ENCODE peak calls at places on chromosome 5, in six cellular contexts. One of them, this sample, is unnamed.

GRCh38 chr5:151737421-151737820 is 21.0 kb downstream of the ATOX1 start:
- DNase-seq in A549: no peak
- DNase-seq in GM12878: no peak
- DNase-seq in spleen: no peak
- DNase-seq in AG10803: peak
- DNase-seq in neural crest cell: no peak
- DNase-seq in this sample: no peak

GRCh38 chr5:80623911-80624457 is 30.5 kb upstream of the MSH3 start:
- DNase-seq in A549: no peak
- DNase-seq in GM12878: no peak
- DNase-seq in spleen: no peak
- DNase-seq in AG10803: no peak
- DNase-seq in neural crest cell: no peak
- DNase-seq in this sample: no peak

GRCh38 chr5:113330533-113331200 is 104.1 kb downstream of the TSSK1B start:
- DNase-seq in A549: peak
- DNase-seq in GM12878: no peak
- DNase-seq in spleen: no peak
- DNase-seq in AG10803: peak
- DNase-seq in neural crest cell: no peak
- DNase-seq in this sample: no peak

GRCh38 chr5:23419115-23419514 is 88.3 kb upstream of the PRDM9 start:
- DNase-seq in A549: peak
- DNase-seq in GM12878: no peak
- DNase-seq in spleen: no peak
- DNase-seq in AG10803: no peak
- DNase-seq in neural crest cell: no peak
- DNase-seq in this sample: no peak

GRCh38 chr5:57598097-57598496 is 115.5 kb upstream of the ACTBL2 start:
- DNase-seq in A549: no peak
- DNase-seq in GM12878: no peak
- DNase-seq in spleen: no peak
- DNase-seq in AG10803: no peak
- DNase-seq in neural crest cell: no peak
- DNase-seq in this sample: no peak

GRCh38 chr5:392431-392988 is 50.5 kb upstream of the EXOC3 start:
- DNase-seq in A549: peak
- DNase-seq in GM12878: peak
- DNase-seq in spleen: peak
- DNase-seq in AG10803: peak
- DNase-seq in neural crest cell: no peak
- DNase-seq in this sample: no peak

GRCh38 chr5:56155085-56155484 is 78.0 kb downstream of the ANKRD55 start:
- DNase-seq in A549: no peak
- DNase-seq in GM12878: no peak
- DNase-seq in spleen: no peak
- DNase-seq in AG10803: no peak
- DNase-seq in neural crest cell: no peak
- DNase-seq in this sample: no peak

GRCh38 chr5:116652903-116653302 is 78.3 kb upstream of the SEMA6A start:
- DNase-seq in A549: no peak
- DNase-seq in GM12878: no peak
- DNase-seq in spleen: no peak
- DNase-seq in AG10803: no peak
- DNase-seq in neural crest cell: no peak
- DNase-seq in this sample: no peak

GRCh38 chr5:177470759-177471536 is 2.5 kb downstream of the DBN1 start:
- DNase-seq in A549: peak
- DNase-seq in GM12878: no peak
- DNase-seq in spleen: no peak
- DNase-seq in AG10803: no peak
- DNase-seq in neural crest cell: no peak
- DNase-seq in this sample: no peak

GRCh38 chr5:110807174-110807573 is 68.4 kb downstream of the SLC25A46 start:
- DNase-seq in A549: no peak
- DNase-seq in GM12878: no peak
- DNase-seq in spleen: no peak
- DNase-seq in AG10803: no peak
- DNase-seq in neural crest cell: no peak
- DNase-seq in this sample: no peak

GRCh38 chr5:130400091-130400490 is 495.8 kb downstream of the CHSY3 start:
- DNase-seq in A549: peak
- DNase-seq in GM12878: no peak
- DNase-seq in spleen: no peak
- DNase-seq in AG10803: no peak
- DNase-seq in neural crest cell: no peak
- DNase-seq in this sample: no peak

GRCh38 chr5:24644757-24645156 is at the start of gene CDH10:
- DNase-seq in A549: peak
- DNase-seq in GM12878: no peak
- DNase-seq in spleen: no peak
- DNase-seq in AG10803: peak
- DNase-seq in neural crest cell: peak
- DNase-seq in this sample: no peak

GRCh38 chr5:121516997-121517396 is 334.7 kb upstream of the FTMT start:
- DNase-seq in A549: no peak
- DNase-seq in GM12878: no peak
- DNase-seq in spleen: no peak
- DNase-seq in AG10803: no peak
- DNase-seq in neural crest cell: no peak
- DNase-seq in this sample: no peak

GRCh38 chr5:165184183-165184582 is 1678.8 kb downstream of the MAT2B start:
- DNase-seq in A549: no peak
- DNase-seq in GM12878: no peak
- DNase-seq in spleen: no peak
- DNase-seq in AG10803: no peak
- DNase-seq in neural crest cell: no peak
- DNase-seq in this sample: no peak

GRCh38 chr5:38796000-38796738 is 49.6 kb upstream of the OSMR start:
- DNase-seq in A549: no peak
- DNase-seq in GM12878: no peak
- DNase-seq in spleen: no peak
- DNase-seq in AG10803: no peak
- DNase-seq in neural crest cell: no peak
- DNase-seq in this sample: no peak

GRCh38 chr5:177546262-177546741 is 8.1 kb downstream of the FAM193B start:
- DNase-seq in A549: peak
- DNase-seq in GM12878: no peak
- DNase-seq in spleen: no peak
- DNase-seq in AG10803: peak
- DNase-seq in neural crest cell: no peak
- DNase-seq in this sample: no peak

GRCh38 chr5:134581241-134581981 is 51.2 kb downstream of the SAR1B start:
- DNase-seq in A549: no peak
- DNase-seq in GM12878: no peak
- DNase-seq in spleen: no peak
- DNase-seq in AG10803: no peak
- DNase-seq in neural crest cell: no peak
- DNase-seq in this sample: no peak

GRCh38 chr5:164097747-164098146 is 592.3 kb downstream of the MAT2B start:
- DNase-seq in A549: no peak
- DNase-seq in GM12878: no peak
- DNase-seq in spleen: no peak
- DNase-seq in AG10803: no peak
- DNase-seq in neural crest cell: no peak
- DNase-seq in this sample: no peak
- TF ChIP-seq CTCF in A549: no peak
- TF ChIP-seq CTCF in GM12878: no peak
- TF ChIP-seq CTCF in spleen: no peak
- TF ChIP-seq CTCF in AG10803: no peak
- TF ChIP-seq CTCF in neural crest cell: no peak
- TF ChIP-seq CTCF in this sample: no peak

DNA sequence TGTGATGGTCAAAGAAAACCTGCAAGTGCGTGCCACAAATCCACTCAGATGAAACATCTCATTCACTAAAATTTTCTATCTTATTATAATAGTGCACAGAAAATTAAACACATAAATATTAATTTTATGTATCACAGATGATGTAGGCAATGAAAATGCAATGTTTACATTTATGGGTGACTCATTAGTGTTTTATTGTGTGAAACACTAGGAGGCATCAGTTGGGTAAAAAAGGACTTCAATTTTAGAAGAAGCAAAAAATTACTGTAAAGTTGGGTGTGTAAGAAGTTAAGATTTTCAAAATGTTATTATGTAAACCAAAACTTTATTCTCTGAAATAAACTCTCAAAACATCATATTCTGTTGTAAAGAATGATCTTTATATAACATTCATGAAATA is 4.0 kb downstream of the MEF2C start:
- DNase-seq in A549: no peak
- DNase-seq in GM12878: no peak
- DNase-seq in spleen: no peak
- DNase-seq in AG10803: peak
- DNase-seq in neural crest cell: no peak
- DNase-seq in this sample: no peak
- TF ChIP-seq CTCF in A549: no peak
- TF ChIP-seq CTCF in GM12878: no peak
- TF ChIP-seq CTCF in spleen: no peak
- TF ChIP-seq CTCF in AG10803: peak
- TF ChIP-seq CTCF in neural crest cell: no peak
- TF ChIP-seq CTCF in this sample: no peak

GRCh38 chr5:167767775-167768174 is 523.7 kb upstream of the WWC1 start:
- DNase-seq in A549: no peak
- DNase-seq in GM12878: no peak
- DNase-seq in spleen: no peak
- DNase-seq in AG10803: peak
- DNase-seq in neural crest cell: no peak
- DNase-seq in this sample: no peak
- TF ChIP-seq CTCF in A549: no peak
- TF ChIP-seq CTCF in GM12878: no peak
- TF ChIP-seq CTCF in spleen: no peak
- TF ChIP-seq CTCF in AG10803: no peak
- TF ChIP-seq CTCF in neural crest cell: no peak
- TF ChIP-seq CTCF in this sample: no peak

GRCh38 chr5:154038241-154038603 is 488 bp downstream of the FAM114A2 start:
- DNase-seq in A549: no peak
- DNase-seq in GM12878: no peak
- DNase-seq in spleen: peak
- DNase-seq in AG10803: no peak
- DNase-seq in neural crest cell: no peak
- DNase-seq in this sample: no peak
- TF ChIP-seq CTCF in A549: no peak
- TF ChIP-seq CTCF in GM12878: no peak
- TF ChIP-seq CTCF in spleen: no peak
- TF ChIP-seq CTCF in AG10803: no peak
- TF ChIP-seq CTCF in neural crest cell: no peak
- TF ChIP-seq CTCF in this sample: no peak

GRCh38 chr5:73136277-73136606 is 15.9 kb downstream of the TMEM171 start:
- DNase-seq in A549: no peak
- DNase-seq in GM12878: no peak
- DNase-seq in spleen: no peak
- DNase-seq in AG10803: no peak
- DNase-seq in neural crest cell: no peak
- DNase-seq in this sample: no peak

GRCh38 chr5:73132759-73133158 is 12.4 kb downstream of the TMEM171 start:
- DNase-seq in A549: no peak
- DNase-seq in GM12878: no peak
- DNase-seq in spleen: no peak
- DNase-seq in AG10803: no peak
- DNase-seq in neural crest cell: no peak
- DNase-seq in this sample: no peak

GRCh38 chr5:73135021-73135420 is 14.6 kb downstream of the TMEM171 start:
- DNase-seq in A549: no peak
- DNase-seq in GM12878: no peak
- DNase-seq in spleen: no peak
- DNase-seq in AG10803: peak
- DNase-seq in neural crest cell: no peak
- DNase-seq in this sample: no peak

GRCh38 chr5:73137575-73138530 is 17.5 kb downstream of the TMEM171 start:
- DNase-seq in A549: no peak
- DNase-seq in GM12878: no peak
- DNase-seq in spleen: no peak
- DNase-seq in AG10803: no peak
- DNase-seq in neural crest cell: no peak
- DNase-seq in this sample: no peak

DNA sequence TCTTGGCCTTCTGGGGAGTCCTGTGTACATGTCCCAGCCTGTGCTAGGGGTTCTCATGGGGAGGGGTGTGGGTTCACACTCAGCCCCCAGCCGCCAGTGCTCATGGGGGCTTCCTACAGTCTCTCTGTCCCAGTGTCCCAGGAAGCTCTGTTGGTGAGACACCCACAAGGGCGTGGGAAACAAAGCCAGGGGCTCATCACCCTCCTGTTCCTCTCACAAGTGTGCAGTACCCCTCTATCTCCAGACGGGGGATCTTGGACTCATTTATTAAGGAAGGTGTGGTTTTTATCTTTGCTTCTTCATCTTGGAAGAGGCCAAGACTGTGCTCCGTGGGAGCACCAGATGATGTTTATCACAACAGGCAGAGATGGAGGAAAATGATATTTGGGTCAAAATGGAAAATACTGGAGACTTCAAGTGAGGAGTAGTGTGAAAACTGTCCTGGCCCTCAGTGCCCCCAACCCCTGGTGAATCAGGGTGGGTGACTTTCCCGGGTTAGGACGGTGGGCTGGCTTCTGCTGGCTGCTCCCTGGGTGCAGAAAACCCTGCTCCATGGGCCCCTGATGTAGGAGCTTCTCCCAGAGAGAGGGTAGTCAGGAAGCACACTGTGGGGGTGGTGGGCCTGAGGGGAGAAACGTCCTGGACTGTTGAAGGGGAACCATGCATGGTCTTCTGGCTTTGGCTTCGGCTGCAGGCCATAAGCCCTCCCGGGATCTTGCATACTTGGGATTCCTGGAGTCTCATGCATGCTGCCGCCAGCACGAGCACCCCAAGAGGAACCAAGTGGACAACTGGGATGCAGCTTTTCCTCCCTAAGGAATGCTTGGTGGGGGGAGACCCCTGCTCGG is 15.3 kb downstream of the TMEM171 start:
- DNase-seq in A549: peak
- DNase-seq in GM12878: no peak
- DNase-seq in spleen: no peak
- DNase-seq in AG10803: peak
- DNase-seq in neural crest cell: no peak
- DNase-seq in this sample: no peak
- TF ChIP-seq CTCF in A549: no peak
- TF ChIP-seq CTCF in GM12878: peak
- TF ChIP-seq CTCF in spleen: peak
- TF ChIP-seq CTCF in AG10803: peak
- TF ChIP-seq CTCF in neural crest cell: peak
- TF ChIP-seq CTCF in this sample: no peak

DNA sequence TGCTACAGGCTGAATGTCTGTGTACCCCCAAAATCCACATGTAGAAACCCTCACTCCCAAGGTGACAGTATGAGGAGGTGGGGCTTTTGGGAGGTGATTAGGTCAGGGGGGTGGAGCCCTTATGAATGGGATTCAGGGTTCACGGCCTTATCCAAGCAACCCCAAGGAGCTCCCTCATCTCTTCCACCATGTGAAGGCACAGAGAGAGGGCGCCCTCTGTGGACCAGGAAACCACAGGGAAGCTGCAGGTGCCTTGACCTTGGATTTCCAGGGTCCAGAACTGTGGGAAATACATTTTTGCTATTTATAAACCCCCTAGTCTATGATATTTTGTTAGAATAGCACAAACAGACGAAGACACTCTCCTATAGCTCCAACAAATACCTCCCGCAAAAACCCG is 53.6 kb upstream of the IRX2 start:
- DNase-seq in A549: no peak
- DNase-seq in GM12878: no peak
- DNase-seq in spleen: no peak
- DNase-seq in AG10803: no peak
- DNase-seq in neural crest cell: no peak
- DNase-seq in this sample: no peak
- TF ChIP-seq CTCF in A549: no peak
- TF ChIP-seq CTCF in GM12878: no peak
- TF ChIP-seq CTCF in spleen: no peak
- TF ChIP-seq CTCF in AG10803: no peak
- TF ChIP-seq CTCF in neural crest cell: peak
- TF ChIP-seq CTCF in this sample: no peak

This sample was measured in omental fat pad.